ENCODE peak calls at places on chromosomes 3 and 15, in ten cellular contexts. C, W, X, P, M, Y, J, U, S and A are unnamed samples.

GRCh38 chr15:63118854-63119253 is 2.8 kb upstream of the LACTB start:
- DNase-seq in S (no peak), W (no peak), J (no peak), Y (no peak), U (no peak), M (no peak), P (no peak), X (no peak), C (no peak), A (no peak)

GRCh38 chr3:101009386-101009785 is 16.2 kb upstream of the ABI3BP start:
- DNase-seq in X (no peak), S (no peak), J (no peak), P (no peak), W (no peak), M (no peak), Y (no peak), C (no peak), U (no peak), A (no peak)

GRCh38 chr3:22795917-22796316 is 407.2 kb upstream of the UBE2E2 start:
- DNase-seq in P (no peak), S (no peak), Y (no peak), X (no peak), U (no peak), J (no peak), C (no peak), M (no peak), W (no peak), A (no peak)

GRCh38 chr3:184259396-184259877 is 1.9 kb downstream of the CAMK2N2 start:
- DNase-seq in U (no peak), Y (no peak), W (no peak), M (no peak), X (no peak), J (no peak), S (no peak), P (no peak), C (no peak), A (no peak)

GRCh38 chr15:80580536-80581260 is 114.4 kb upstream of the ABHD17C start:
- DNase-seq in C (no peak), J (no peak), X (no peak), U (no peak), M (no peak), W (no peak), Y (no peak), S (no peak), P (no peak), A (no peak)

GRCh38 chr15:98878862-98879261 is 128.7 kb downstream of the PGPEP1L start:
- DNase-seq in U (no peak), S (no peak), J (no peak), P (no peak), M (no peak), Y (no peak), X (no peak), W (no peak), C (no peak), A (no peak)

GRCh38 chr3:188950832-188951489 is 220.8 kb upstream of the TPRG1 start:
- DNase-seq in C (peak; percentile 68), Y (peak; percentile 71), S (no peak), W (no peak), J (peak; percentile 86), M (no peak), U (no peak), X (peak; percentile 74), P (peak; percentile 83), A (peak; percentile 20)

GRCh38 chr3:128196645-128197044 is 43.4 kb downstream of the EEFSEC start:
- DNase-seq in J (no peak), C (no peak), S (no peak), U (no peak), Y (no peak), X (no peak), W (no peak), P (no peak), M (no peak), A (no peak)

GRCh38 chr15:52150043-52150825 is 37.7 kb upstream of the BCL2L10 start:
- DNase-seq in P (no peak), Y (no peak), J (no peak), W (no peak), M (no peak), U (no peak), S (no peak), X (no peak), C (no peak), A (no peak)

GRCh38 chr3:37974121-37974927 is 16.3 kb upstream of the VILL start:
- DNase-seq in M (no peak), C (peak; percentile 67), P (no peak), S (peak; percentile 68), J (peak; percentile 55), X (no peak), U (peak; percentile 73), Y (peak; percentile 80), W (no peak), A (peak; percentile 80)

GRCh38 chr15:60079210-60079609 is 75.1 kb downstream of the FOXB1 start:
- DNase-seq in U (no peak), M (no peak), J (no peak), Y (no peak), X (no peak), W (no peak), S (no peak), P (no peak), C (no peak), A (no peak)

GRCh38 chr15:25501828-25502446 is 63.1 kb upstream of the UBE3A start:
- DNase-seq in U (no peak), S (peak; percentile 55), W (peak; percentile 41), X (no peak), P (no peak), Y (no peak), J (no peak), M (no peak), C (peak; percentile 12), A (no peak)

GRCh38 chr3:17430574-17430973 is 311.9 kb downstream of the TBC1D5 start:
- DNase-seq in C (no peak), S (no peak), Y (no peak), W (no peak), J (no peak), X (no peak), P (no peak), U (no peak), M (no peak), A (no peak)

GRCh38 chr15:44194397-44195150 is 497 bp downstream of the FRMD5 start:
- DNase-seq in J (peak; percentile 4), M (no peak), Y (peak; percentile 30), S (no peak), X (peak; percentile 14), W (peak; percentile 3), C (peak; percentile 6), U (peak; percentile 63), P (no peak), A (peak; percentile 41)
- H3K4me3 ChIP-seq in J (peak overlapping the region; percentile 68), M (peak overlapping the region; percentile 49), Y (peak overlapping the region; percentile 52), S (peak overlapping the region; percentile 54), X (peak overlapping the region; percentile 48), W (peak overlapping the region; percentile 57), C (peak overlapping the region; percentile 44), U (peak overlapping the region; percentile 56), P (peak overlapping the region; percentile 51), A (peak overlapping the region; percentile 81)

GRCh38 chr15:31453558-31454318 is 127.1 kb downstream of the KLF13 start:
- DNase-seq in X (no peak), M (no peak), S (no peak), J (no peak), P (no peak), W (no peak), C (no peak), Y (no peak), U (no peak), A (no peak)

GRCh38 chr15:31455499-31455898 is 128.9 kb downstream of the KLF13 start:
- DNase-seq in C (no peak), W (no peak), M (no peak), Y (no peak), X (no peak), J (no peak), P (no peak), U (no peak), S (no peak), A (no peak)

GRCh38 chr15:31456329-31457060 is 129.9 kb downstream of the KLF13 start:
- DNase-seq in W (no peak), M (no peak), Y (no peak), X (no peak), P (no peak), J (no peak), C (no peak), S (no peak), U (no peak), A (no peak)

GRCh38 chr15:31448635-31448979 is 122.0 kb downstream of the KLF13 start:
- DNase-seq in W (no peak), M (no peak), Y (no peak), J (no peak), X (no peak), C (no peak), U (no peak), S (no peak), P (no peak), A (no peak)

GRCh38 chr15:31452595-31453557 is 126.2 kb downstream of the KLF13 start:
- DNase-seq in X (no peak), U (no peak), P (no peak), J (no peak), W (no peak), Y (no peak), S (no peak), C (peak; percentile 29), M (no peak), A (no peak)
- H3K4me3 ChIP-seq in X (no peak overlapping the region), U (no peak overlapping the region), P (no peak overlapping the region), J (no peak overlapping the region), W (no peak overlapping the region), Y (no peak overlapping the region), S (no peak overlapping the region), C (no peak overlapping the region), M (no peak overlapping the region), A (no peak overlapping the region)

GRCh38 chr3:52450489-52451236 is 3.2 kb downstream of the TNNC1 start:
- DNase-seq in X (no peak), P (no peak), M (no peak), W (no peak), C (no peak), S (no peak), J (no peak), Y (no peak), U (peak; percentile 60), A (no peak)
- H3K4me3 ChIP-seq in X (no peak overlapping the region), P (no peak overlapping the region), M (no peak overlapping the region), W (no peak overlapping the region), C (peak overlapping the region; percentile 47), S (no peak overlapping the region), J (no peak overlapping the region), Y (no peak overlapping the region), U (peak overlapping the region; percentile 89), A (no peak overlapping the region)

DNA sequence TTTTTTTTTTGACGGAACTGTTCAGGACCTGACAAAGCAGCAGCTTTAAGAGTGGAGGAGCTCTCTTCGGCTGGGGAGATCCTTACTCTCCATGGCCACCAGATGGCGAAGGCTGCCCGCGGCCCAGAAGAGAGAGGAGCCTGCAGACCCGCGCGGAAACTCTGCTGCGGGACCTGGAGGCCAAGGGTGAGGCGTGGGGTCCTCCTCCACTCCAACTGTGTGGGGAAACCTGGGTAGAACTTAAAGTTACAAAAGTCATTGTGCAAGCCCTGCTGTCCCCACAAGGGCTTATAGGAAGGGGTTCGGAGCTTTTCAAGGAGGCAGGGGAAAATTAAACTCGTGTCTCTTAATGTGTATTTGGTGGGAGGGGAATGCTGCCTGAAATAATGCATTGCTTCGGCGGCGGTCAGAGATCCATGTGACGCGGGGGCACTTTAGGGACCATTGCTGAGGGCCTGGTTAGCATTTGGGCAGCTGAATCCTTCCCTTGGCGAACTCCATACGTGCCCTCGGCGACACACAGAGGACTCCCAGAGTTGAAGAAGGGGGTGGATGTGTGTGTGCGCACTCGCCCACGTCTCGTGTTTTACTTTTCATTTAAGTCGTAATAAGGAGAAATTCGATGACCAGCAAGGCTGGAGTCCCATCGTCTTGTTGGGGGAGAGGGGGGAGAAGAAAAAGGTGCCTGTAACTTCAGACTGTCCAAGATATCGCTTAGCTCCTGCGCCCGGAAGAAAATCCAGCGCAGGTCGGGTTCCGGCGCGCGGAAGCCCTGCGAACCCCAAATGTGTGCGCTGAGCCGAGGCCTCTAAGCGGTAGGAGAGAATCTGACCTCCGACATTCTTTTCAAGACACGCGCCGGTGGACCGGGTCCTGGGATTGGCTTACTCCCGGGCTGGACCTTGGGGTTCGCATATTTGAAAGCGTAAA is 9.7 kb downstream of the EOMES start:
- DNase-seq in Y (peak; percentile 96), X (peak; percentile 67), J (peak; percentile 65), M (no peak), C (peak; percentile 72), S (peak; percentile 76), P (peak; percentile 62), U (peak; percentile 88), W (peak; percentile 34), A (peak; percentile 73)
- H3K4me3 ChIP-seq in Y (peak overlapping the region; percentile 53), X (peak overlapping the region; percentile 40), J (peak overlapping the region; percentile 60), M (peak overlapping the region; percentile 60), C (peak overlapping the region; percentile 54), S (peak overlapping the region; percentile 40), P (peak overlapping the region; percentile 48), U (peak overlapping the region; percentile 54), W (peak overlapping the region; percentile 35), A (peak overlapping the region; percentile 31)